ENCODE peak calls at places on chromosomes 11 and 22, in seven cellular contexts. S is neural progenitor cell, R is pancreas, L is neuronal stem cell, B is adrenal gland, A is adipocyte, W is cardiac muscle cell. M is an unnamed sample.
A peak's percentile ranks its signal among the peaks of the same experiment; 100 is the strongest.

GRCh38 chr22:20051927-20052308 is 28.1 kb upstream of the DGCR8 start:
- DNase-seq in S (no peak), R (no peak), L (no peak), B (no peak), A (no peak), W (no peak), M (no peak)

GRCh38 chr11:72721689-72722049 is 30.5 kb downstream of the ARAP1 start:
- DNase-seq in S (no peak), R (peak; percentile 45), L (no peak), B (no peak), A (peak; percentile 52), W (no peak), M (no peak)

GRCh38 chr11:92941676-92942571 is 27.5 kb upstream of the MTNR1B start:
- DNase-seq in S (peak; percentile 33), R (peak; percentile 22), L (peak; percentile 36), B (peak; percentile 42), A (peak; percentile 73), W (peak; percentile 20), M (peak; percentile 22)

GRCh38 chr22:37999640-38000272 is 15.4 kb upstream of the SOX10 start:
- DNase-seq in S (no peak), R (no peak), L (no peak), B (peak; percentile 35), A (peak; percentile 11), W (no peak), M (peak; percentile 86)

GRCh38 chr22:41922336-41922735 is 4.3 kb downstream of the TNFRSF13C start:
- DNase-seq in S (no peak), R (no peak), L (no peak), B (no peak), A (no peak), W (no peak), M (no peak)

GRCh38 chr22:26394787-26395186 is 34.3 kb upstream of the ASPHD2 start:
- DNase-seq in S (peak; percentile 83), R (no peak), L (peak; percentile 62), B (no peak), A (no peak), W (no peak), M (no peak)

GRCh38 chr11:2298795-2299747 is 2.6 kb downstream of the C11orf21 start:
- DNase-seq in S (peak; percentile 84), R (no peak), L (peak; percentile 36), B (peak; percentile 21), A (no peak), W (peak; percentile 71), M (peak; percentile 39)

GRCh38 chr11:17972987-17973386 is 39.9 kb downstream of the SERGEF start:
- DNase-seq in S (peak; percentile 80), R (no peak), L (peak; percentile 45), B (peak; percentile 71), A (peak; percentile 86), W (peak; percentile 80), M (peak; percentile 58)

GRCh38 chr11:128848815-128849455 is 18.2 kb downstream of the KCNJ1 start:
- DNase-seq in S (peak; percentile 88), R (peak; percentile 49), L (peak; percentile 60), B (peak; percentile 67), A (peak; percentile 15), W (peak; percentile 64), M (peak; percentile 70)

GRCh38 chr11:35321111-35321510 is 98.2 kb downstream of the SLC1A2 start:
- DNase-seq in S (no peak), R (no peak), L (no peak), B (no peak), A (no peak), W (no peak), M (no peak)

GRCh38 chr22:50532353-50532700 is 2.5 kb upstream of the TYMP start:
- DNase-seq in S (peak; percentile 42), R (no peak), L (no peak), B (no peak), A (no peak), W (no peak), M (no peak)

GRCh38 chr11:23866641-23867040 is 630.2 kb upstream of the LUZP2 start:
- DNase-seq in S (no peak), R (no peak), L (no peak), B (no peak), A (no peak), W (no peak), M (no peak)

GRCh38 chr22:29994027-29994715 is 86.1 kb upstream of the HORMAD2 start:
- DNase-seq in S (no peak), R (no peak), L (no peak), B (no peak), A (peak; percentile 62), W (no peak), M (no peak)

GRCh38 chr11:70313945-70314344 is 43.5 kb downstream of the PPFIA1 start:
- DNase-seq in S (no peak), R (no peak), L (no peak), B (no peak), A (no peak), W (no peak), M (no peak)

GRCh38 chr22:29914165-29914564 is 31.2 kb downstream of the MTMR3 start:
- DNase-seq in S (no peak), R (no peak), L (no peak), B (no peak), A (peak; percentile 87), W (no peak), M (no peak)

GRCh38 chr11:32431657-32432056 is 3.7 kb downstream of the WT1 start:
- DNase-seq in S (no peak), R (no peak), L (no peak), B (no peak), A (no peak), W (no peak), M (no peak)

GRCh38 chr11:32434387-32435151 is 770 bp downstream of the WT1 start:
- DNase-seq in S (peak; percentile 69), R (no peak), L (no peak), B (no peak), A (no peak), W (no peak), M (peak; percentile 33)

GRCh38 chr11:32434116-32434386 is 1.3 kb downstream of the WT1 start:
- DNase-seq in S (no peak), R (no peak), L (no peak), B (no peak), A (no peak), W (no peak), M (no peak)

GRCh38 chr11:32433249-32434115 is 1.9 kb downstream of the WT1 start:
- DNase-seq in S (peak; percentile 30), R (no peak), L (no peak), B (no peak), A (no peak), W (no peak), M (no peak)

GRCh38 chr11:32432565-32433248 is 2.6 kb downstream of the WT1 start:
- DNase-seq in S (no peak), R (no peak), L (no peak), B (no peak), A (no peak), W (no peak), M (no peak)
- H3K27me3 ChIP-seq in S (peaks cover 100% of the 10 kb centered on the region), R (no peaks in the 10 kb centered on the region), L (peaks cover 85% of the 10 kb centered on the region), B (peaks cover 80% of the 10 kb centered on the region), A (peaks cover 93% of the 10 kb centered on the region), W (peaks cover 100% of the 10 kb centered on the region), M (no peaks in the 10 kb centered on the region)

DNA sequence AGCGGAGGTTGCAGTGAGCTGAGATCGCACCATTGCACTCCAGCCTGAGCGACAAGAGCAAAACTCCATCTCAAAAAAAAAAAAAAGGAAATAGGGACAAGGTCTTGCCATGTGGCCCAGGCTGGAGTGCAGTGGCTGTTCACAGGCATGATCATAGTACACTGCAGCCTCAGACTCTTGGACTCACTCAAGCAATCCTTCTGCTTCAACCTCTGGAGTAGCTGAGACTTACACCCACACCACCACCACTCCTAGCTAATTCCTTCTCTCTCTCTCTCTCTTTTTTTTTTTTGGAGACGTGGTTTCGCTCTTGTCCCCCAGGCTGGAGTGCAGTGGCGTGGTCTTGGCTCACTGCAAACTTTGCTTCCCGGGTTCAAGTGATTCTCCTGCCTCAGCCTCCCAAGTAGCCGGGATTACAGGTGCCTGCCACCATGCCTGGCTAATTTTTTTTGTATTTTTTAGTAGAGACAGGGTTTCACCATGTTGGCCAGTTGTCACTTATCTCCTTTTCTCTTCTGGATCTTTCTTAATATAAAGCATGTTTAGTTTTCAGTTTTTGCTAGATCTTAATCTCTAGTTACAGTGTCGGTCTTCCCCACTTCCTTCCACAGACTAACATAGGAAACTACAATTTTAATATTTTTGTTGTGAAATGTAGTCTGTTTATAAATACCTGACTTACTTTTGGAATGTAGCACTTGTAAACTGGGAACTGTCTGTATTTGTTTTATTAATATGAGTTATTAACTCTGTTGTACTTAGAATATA is 22.6 kb downstream of the CBL start:
- DNase-seq in S (no peak), R (no peak), L (no peak), B (no peak), A (no peak), W (no peak), M (no peak)
- H3K4me1 ChIP-seq in S (no peaks in the 10 kb centered on the region), R (no peaks in the 10 kb centered on the region), L (no peaks in the 10 kb centered on the region), B (no peaks in the 10 kb centered on the region), A (no peaks in the 10 kb centered on the region), W (no peaks in the 10 kb centered on the region), M (no peaks in the 10 kb centered on the region)

GRCh38 chr11:31810779-31811647 is at the start of gene PAX6:
- DNase-seq in S (peak; percentile 97), R (no peak), L (peak; percentile 97), B (peak; percentile 52), A (no peak), W (peak; percentile 68), M (peak; percentile 76)

GRCh38 chr11:31809857-31810778 is 1.0 kb downstream of the PAX6 start:
- DNase-seq in S (peak; percentile 70), R (no peak), L (no peak), B (no peak), A (peak; percentile 63), W (peak; percentile 67), M (peak; percentile 27)

GRCh38 chr11:31813242-31813960 is 2.3 kb upstream of the PAX6 start:
- DNase-seq in S (peak; percentile 71), R (no peak), L (no peak), B (no peak), A (peak; percentile 41), W (no peak), M (no peak)

GRCh38 chr11:31813961-31814868 is 3.1 kb upstream of the PAX6 start:
- DNase-seq in S (peak; percentile 63), R (no peak), L (no peak), B (no peak), A (no peak), W (no peak), M (no peak)

GRCh38 chr11:31812392-31813241 is 1.5 kb upstream of the PAX6 start:
- DNase-seq in S (peak; percentile 94), R (no peak), L (no peak), B (no peak), A (no peak), W (no peak), M (no peak)
- H3K9me3 ChIP-seq in S (no peaks in the 10 kb centered on the region), R (no peaks in the 10 kb centered on the region), L (no peaks in the 10 kb centered on the region), B (no peaks in the 10 kb centered on the region), A (no peaks in the 10 kb centered on the region), W (no peaks in the 10 kb centered on the region), M (no peaks in the 10 kb centered on the region)

DNA sequence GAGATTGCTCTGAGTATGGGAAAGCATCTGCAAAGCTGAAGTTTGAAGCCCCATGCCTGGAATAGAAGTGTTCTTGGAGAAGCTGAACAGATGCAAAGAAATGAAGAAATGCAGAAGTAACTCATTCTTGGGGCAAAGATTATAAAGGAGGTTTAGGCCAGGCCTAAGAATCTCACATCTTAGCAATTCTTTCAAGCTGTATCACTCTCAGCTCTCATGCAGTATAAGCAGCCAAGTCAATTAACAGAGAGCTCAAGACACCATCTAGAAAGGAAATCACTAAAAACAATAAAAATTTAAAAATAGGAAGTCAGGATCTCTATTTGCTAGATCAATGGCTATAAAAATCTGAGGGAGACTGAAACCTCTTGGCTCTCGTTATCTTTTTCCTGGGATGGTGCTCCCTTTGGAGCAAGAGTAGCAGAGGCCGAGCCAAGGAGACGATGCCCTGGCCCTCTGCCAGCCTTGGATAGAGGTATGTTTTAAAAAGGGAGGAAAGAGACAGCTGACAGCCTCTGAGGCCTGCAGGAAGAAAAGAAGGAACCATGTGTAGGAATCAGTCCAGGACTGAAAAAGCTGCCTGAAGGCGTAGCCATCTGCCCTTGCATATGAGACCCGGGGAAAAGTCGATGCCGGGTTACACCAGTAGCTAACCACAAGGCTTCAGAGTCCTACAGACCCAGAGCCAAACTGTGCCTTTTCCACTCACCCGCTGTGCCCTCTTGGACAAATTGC is 229.8 kb downstream of the BLID start:
- DNase-seq in S (no peak), R (no peak), L (no peak), B (peak; percentile 30), A (no peak), W (peak; percentile 28), M (peak; percentile 31)
- H3K27me3 ChIP-seq in S (no peaks in the 10 kb centered on the region), R (no peaks in the 10 kb centered on the region), L (no peaks in the 10 kb centered on the region), B (no peaks in the 10 kb centered on the region), A (no peaks in the 10 kb centered on the region), W (no peaks in the 10 kb centered on the region), M (no peaks in the 10 kb centered on the region)

M was measured in BE2C.